ENCODE peak calls at places on chromosomes 6 and 20, in seven cellular contexts. One of them, this sample, is unnamed.

GRCh38 chr20:13525225-13525940 is 113.3 kb downstream of the TASP1 start:
- DNase-seq in HEK293T: no peak
- DNase-seq in left cardiac atrium: no peak
- DNase-seq in stimulated activated CD4-positive, alpha-beta T cell treated with anti-CD3 and anti-CD28 coated beads, Interleukin-15, amount 100 ng/mL, for 1 hour: no peak
- DNase-seq in tibial artery: no peak
- DNase-seq in DMS79: no peak
- DNase-seq in midbrain: no peak
- DNase-seq in this sample: peak; percentile 85

GRCh38 chr6:3868544-3868943 is 19.4 kb downstream of the FAM50B start:
- DNase-seq in HEK293T: no peak
- DNase-seq in left cardiac atrium: no peak
- DNase-seq in stimulated activated CD4-positive, alpha-beta T cell treated with anti-CD3 and anti-CD28 coated beads, Interleukin-15, amount 100 ng/mL, for 1 hour: no peak
- DNase-seq in tibial artery: no peak
- DNase-seq in DMS79: no peak
- DNase-seq in midbrain: peak; percentile 47
- DNase-seq in this sample: peak; percentile 25

GRCh38 chr20:40908311-40908710 is 120.3 kb upstream of the TOP1 start:
- DNase-seq in HEK293T: no peak
- DNase-seq in left cardiac atrium: no peak
- DNase-seq in stimulated activated CD4-positive, alpha-beta T cell treated with anti-CD3 and anti-CD28 coated beads, Interleukin-15, amount 100 ng/mL, for 1 hour: no peak
- DNase-seq in tibial artery: no peak
- DNase-seq in DMS79: no peak
- DNase-seq in midbrain: no peak
- DNase-seq in this sample: no peak

GRCh38 chr6:6769466-6769865 is 180.9 kb downstream of the LY86 start:
- DNase-seq in HEK293T: no peak
- DNase-seq in left cardiac atrium: no peak
- DNase-seq in stimulated activated CD4-positive, alpha-beta T cell treated with anti-CD3 and anti-CD28 coated beads, Interleukin-15, amount 100 ng/mL, for 1 hour: no peak
- DNase-seq in tibial artery: no peak
- DNase-seq in DMS79: no peak
- DNase-seq in midbrain: no peak
- DNase-seq in this sample: no peak

GRCh38 chr6:2977799-2978558 is 6.6 kb upstream of the SERPINB6 start:
- DNase-seq in HEK293T: no peak
- DNase-seq in left cardiac atrium: no peak
- DNase-seq in stimulated activated CD4-positive, alpha-beta T cell treated with anti-CD3 and anti-CD28 coated beads, Interleukin-15, amount 100 ng/mL, for 1 hour: no peak
- DNase-seq in tibial artery: no peak
- DNase-seq in DMS79: no peak
- DNase-seq in midbrain: no peak
- DNase-seq in this sample: no peak

GRCh38 chr6:158972241-158973233 is 27.5 kb downstream of the RSPH3 start:
- DNase-seq in HEK293T: peak; percentile 44
- DNase-seq in left cardiac atrium: no peak
- DNase-seq in stimulated activated CD4-positive, alpha-beta T cell treated with anti-CD3 and anti-CD28 coated beads, Interleukin-15, amount 100 ng/mL, for 1 hour: no peak
- DNase-seq in tibial artery: no peak
- DNase-seq in DMS79: peak; percentile 13
- DNase-seq in midbrain: peak; percentile 31
- DNase-seq in this sample: peak; percentile 24

GRCh38 chr6:161682982-161683381 is 409.1 kb upstream of the AGPAT4 start:
- DNase-seq in HEK293T: no peak
- DNase-seq in left cardiac atrium: no peak
- DNase-seq in stimulated activated CD4-positive, alpha-beta T cell treated with anti-CD3 and anti-CD28 coated beads, Interleukin-15, amount 100 ng/mL, for 1 hour: no peak
- DNase-seq in tibial artery: no peak
- DNase-seq in DMS79: no peak
- DNase-seq in midbrain: no peak
- DNase-seq in this sample: no peak

GRCh38 chr20:24303393-24303792 is 166.0 kb upstream of the SYNDIG1 start:
- DNase-seq in HEK293T: no peak
- DNase-seq in left cardiac atrium: peak; percentile 24
- DNase-seq in stimulated activated CD4-positive, alpha-beta T cell treated with anti-CD3 and anti-CD28 coated beads, Interleukin-15, amount 100 ng/mL, for 1 hour: no peak
- DNase-seq in tibial artery: no peak
- DNase-seq in DMS79: no peak
- DNase-seq in midbrain: peak; percentile 58
- DNase-seq in this sample: no peak

This sample was measured in stromal cell of bone marrow.